ENCODE peak calls at places on chromosomes 11 and 22, in ten cellular contexts. G, E, R, T, V, D, O, Q, F and H are unnamed samples.

GRCh38 chr11:2792376-2793250 is 92.8 kb upstream of the KCNQ1OT1 start:
- DNase-seq in F (no peak), D (no peak), E (no peak), T (peak; percentile 3), O (no peak), R (peak; percentile 25), V (no peak), Q (no peak), G (peak; percentile 74), H (no peak)

GRCh38 chr22:30691204-30691603 is 3.5 kb upstream of the OSBP2 start:
- DNase-seq in V (no peak), E (no peak), R (no peak), F (no peak), Q (no peak), O (no peak), G (no peak), D (no peak), T (no peak), H (no peak)

GRCh38 chr22:20021196-20022181 is 579 bp downstream of the TANGO2 start:
- DNase-seq in T (peak; percentile 14), O (no peak), F (no peak), E (peak; percentile 91), R (peak; percentile 85), G (no peak), D (no peak), Q (no peak), V (no peak), H (no peak)

GRCh38 chr22:27480487-27480886 is 321.1 kb downstream of the MN1 start:
- DNase-seq in R (no peak), V (peak; percentile 53), D (no peak), O (no peak), E (no peak), T (no peak), Q (no peak), F (no peak), G (no peak), H (no peak)

GRCh38 chr11:73182824-73183321 is 35.2 kb upstream of the P2RY2 start:
- DNase-seq in D (no peak), T (no peak), E (no peak), O (no peak), V (no peak), F (no peak), G (no peak), R (peak; percentile 40), Q (no peak), H (no peak)

GRCh38 chr11:15148181-15148580 is 33.5 kb downstream of the INSC start:
- DNase-seq in Q (no peak), F (no peak), R (no peak), G (no peak), D (no peak), E (peak; percentile 54), V (no peak), T (no peak), O (no peak), H (no peak)

GRCh38 chr11:34624069-34624468 is 3.2 kb downstream of the EHF start:
- DNase-seq in F (no peak), G (no peak), V (no peak), D (no peak), Q (no peak), O (no peak), E (no peak), T (no peak), R (peak; percentile 76), H (no peak)

GRCh38 chr11:793556-793955 is 3.7 kb upstream of the CEND1 start:
- DNase-seq in G (no peak), T (no peak), D (no peak), V (peak; percentile 18), O (no peak), F (no peak), E (no peak), Q (no peak), R (no peak), H (no peak)

GRCh38 chr11:69546735-69547370 is 65.4 kb downstream of the LINC01488 start:
- DNase-seq in D (no peak), E (no peak), F (no peak), T (no peak), V (no peak), O (peak; percentile 41), R (no peak), Q (no peak), G (peak; percentile 22), H (no peak)

GRCh38 chr11:85661972-85662664 is 2.8 kb downstream of the CREBZF start:
- DNase-seq in R (no peak), Q (no peak), D (no peak), V (no peak), E (peak; percentile 60), T (no peak), O (no peak), F (no peak), G (no peak), H (no peak)

GRCh38 chr11:10490032-10490397 is 35.0 kb downstream of the AMPD3 start:
- DNase-seq in D (no peak), G (no peak), R (no peak), V (no peak), Q (no peak), F (peak; percentile 85), E (no peak), T (no peak), O (no peak), H (no peak)

GRCh38 chr11:24496728-24497396 is at the start of gene LUZP2:
- DNase-seq in D (peak; percentile 11), F (no peak), V (peak; percentile 88), G (peak; percentile 83), R (no peak), E (peak; percentile 60), Q (no peak), T (peak; percentile 57), O (no peak), H (no peak)

GRCh38 chr11:110200241-110200640 is 96.2 kb downstream of the RDX start:
- DNase-seq in V (no peak), F (no peak), D (no peak), O (no peak), R (no peak), G (no peak), E (peak; percentile 54), Q (no peak), T (no peak), H (no peak)

GRCh38 chr11:20355221-20356219 is 8.0 kb upstream of the HTATIP2 start:
- DNase-seq in D (peak; percentile 2), F (no peak), G (no peak), Q (no peak), E (peak; percentile 72), R (peak; percentile 35), T (peak; percentile 49), V (peak; percentile 0), O (no peak), H (no peak)

GRCh38 chr11:65026810-65027209 is 429 bp upstream of the SNX15 start:
- DNase-seq in R (no peak), V (no peak), E (peak; percentile 72), O (no peak), Q (no peak), D (no peak), T (no peak), F (no peak), G (no peak), H (no peak)

GRCh38 chr11:6438979-6439571 is 1.7 kb downstream of the HPX start:
- DNase-seq in G (no peak), E (peak; percentile 76), F (no peak), Q (no peak), R (peak; percentile 68), V (no peak), T (peak; percentile 53), D (peak; percentile 45), O (no peak), H (peak; percentile 42)

GRCh38 chr11:123110397-123110796 is 48.5 kb upstream of the HSPA8 start:
- DNase-seq in E (no peak), O (no peak), G (no peak), F (no peak), V (no peak), R (no peak), D (no peak), T (no peak), Q (no peak), H (no peak)

GRCh38 chr11:5550440-5551095 is 2.2 kb upstream of the OR52H1 start:
- DNase-seq in R (no peak), O (no peak), Q (peak; percentile 23), G (no peak), D (no peak), V (no peak), E (peak; percentile 87), F (no peak), T (no peak), H (peak; percentile 20)

GRCh38 chr22:25898707-25899365 is 156.8 kb downstream of the MYO18B start:
- DNase-seq in T (no peak), G (no peak), E (no peak), F (peak; percentile 25), V (no peak), Q (no peak), D (no peak), O (no peak), R (no peak), H (no peak)

GRCh38 chr11:128346808-128347207 is 240.6 kb downstream of the ETS1 start:
- DNase-seq in R (no peak), F (no peak), E (peak; percentile 64), D (no peak), T (no peak), Q (no peak), O (no peak), V (no peak), G (no peak), H (no peak)

GRCh38 chr22:48961705-48962104 is 866.0 kb downstream of the BRD1 start:
- DNase-seq in D (no peak), T (no peak), F (no peak), E (no peak), Q (no peak), V (no peak), O (no peak), G (no peak), R (no peak), H (no peak)

GRCh38 chr11:61695917-61696316 is 15.7 kb downstream of the DAGLA start:
- DNase-seq in R (peak; percentile 78), V (no peak), O (peak; percentile 85), Q (no peak), D (no peak), E (peak; percentile 95), F (no peak), T (peak; percentile 25), G (no peak), H (peak; percentile 49)

GRCh38 chr11:118651820-118652219 is 27.6 kb downstream of the TREH start:
- DNase-seq in V (no peak), E (no peak), D (no peak), O (no peak), F (no peak), G (no peak), R (no peak), T (no peak), Q (no peak), H (no peak)

GRCh38 chr11:35237860-35238715 is 99.1 kb downstream of the CD44 start:
- DNase-seq in V (peak; percentile 50), G (no peak), D (peak; percentile 5), O (peak; percentile 82), Q (no peak), E (no peak), T (peak; percentile 64), R (peak; percentile 32), F (no peak), H (no peak)

GRCh38 chr11:68150029-68150428 is 28.8 kb upstream of the CHKA start:
- DNase-seq in E (no peak), V (no peak), G (no peak), R (peak; percentile 87), F (no peak), O (no peak), T (no peak), D (no peak), Q (no peak), H (no peak)

GRCh38 chr11:131178020-131178419 is 192.4 kb upstream of the NTM start:
- DNase-seq in F (no peak), O (no peak), R (no peak), Q (no peak), E (no peak), D (no peak), T (no peak), G (no peak), V (no peak), H (no peak)

GRCh38 chr11:19912206-19913118 is 199.8 kb downstream of the NAV2 start:
- DNase-seq in E (no peak), R (no peak), V (no peak), Q (no peak), O (no peak), D (no peak), T (no peak), G (no peak), F (no peak), H (no peak)

GRCh38 chr11:32881286-32881685 is 11.3 kb upstream of the QSER1 start:
- DNase-seq in V (no peak), R (no peak), G (no peak), Q (no peak), O (no peak), E (peak; percentile 39), F (no peak), D (no peak), T (no peak), H (no peak)